ENCODE peak calls at places on chromosome 6, in nine cellular contexts. One of them, this sample, is unnamed.

GRCh38 chr6:11854418-11855165 is 76.0 kb upstream of the ADTRP start:
- DNase-seq in endodermal cell: no peak
- DNase-seq in aorta: no peak
- DNase-seq in fibroblast of lung: peak; percentile 76
- DNase-seq in tibial nerve: no peak
- DNase-seq in choroid plexus epithelial cell: peak; percentile 74
- DNase-seq in effector memory CD4-positive, alpha-beta T cell: no peak
- DNase-seq in cardiac muscle cell: peak; percentile 55
- DNase-seq in A549: peak; percentile 5
- DNase-seq in this sample: no peak

GRCh38 chr6:73030257-73030656 is 195.0 kb downstream of the KHDC1L start:
- DNase-seq in effector memory CD4-positive, alpha-beta T cell: no peak
- DNase-seq in tibial nerve: no peak
- DNase-seq in aorta: no peak
- DNase-seq in endodermal cell: no peak
- DNase-seq in choroid plexus epithelial cell: no peak
- DNase-seq in A549: no peak
- DNase-seq in cardiac muscle cell: no peak
- DNase-seq in fibroblast of lung: peak; percentile 13
- DNase-seq in this sample: no peak

GRCh38 chr6:7615611-7616383 is 25.8 kb downstream of the SNRNP48 start:
- DNase-seq in A549: peak; percentile 18
- DNase-seq in fibroblast of lung: peak; percentile 40
- DNase-seq in effector memory CD4-positive, alpha-beta T cell: no peak
- DNase-seq in choroid plexus epithelial cell: peak; percentile 80
- DNase-seq in tibial nerve: no peak
- DNase-seq in aorta: no peak
- DNase-seq in cardiac muscle cell: peak; percentile 77
- DNase-seq in endodermal cell: peak; percentile 80
- DNase-seq in this sample: no peak

GRCh38 chr6:149087898-149088297 is 229.6 kb upstream of the TAB2 start:
- DNase-seq in cardiac muscle cell: no peak
- DNase-seq in A549: no peak
- DNase-seq in fibroblast of lung: no peak
- DNase-seq in aorta: no peak
- DNase-seq in choroid plexus epithelial cell: no peak
- DNase-seq in endodermal cell: no peak
- DNase-seq in effector memory CD4-positive, alpha-beta T cell: no peak
- DNase-seq in tibial nerve: no peak
- DNase-seq in this sample: no peak

GRCh38 chr6:42532038-42532669 is 31.7 kb upstream of the UBR2 start:
- DNase-seq in effector memory CD4-positive, alpha-beta T cell: no peak
- DNase-seq in endodermal cell: no peak
- DNase-seq in tibial nerve: no peak
- DNase-seq in choroid plexus epithelial cell: peak; percentile 80
- DNase-seq in A549: peak; percentile 54
- DNase-seq in aorta: no peak
- DNase-seq in cardiac muscle cell: peak; percentile 80
- DNase-seq in fibroblast of lung: peak; percentile 68
- DNase-seq in this sample: no peak

GRCh38 chr6:145267076-145267867 is 468.0 kb downstream of the EPM2A start:
- DNase-seq in endodermal cell: no peak
- DNase-seq in fibroblast of lung: no peak
- DNase-seq in A549: no peak
- DNase-seq in effector memory CD4-positive, alpha-beta T cell: no peak
- DNase-seq in cardiac muscle cell: no peak
- DNase-seq in choroid plexus epithelial cell: no peak
- DNase-seq in tibial nerve: no peak
- DNase-seq in aorta: no peak
- DNase-seq in this sample: no peak

GRCh38 chr6:38792356-38792755 is 77.2 kb downstream of the DNAH8 start:
- DNase-seq in endodermal cell: no peak
- DNase-seq in effector memory CD4-positive, alpha-beta T cell: no peak
- DNase-seq in fibroblast of lung: no peak
- DNase-seq in aorta: no peak
- DNase-seq in cardiac muscle cell: no peak
- DNase-seq in A549: no peak
- DNase-seq in tibial nerve: no peak
- DNase-seq in choroid plexus epithelial cell: no peak
- DNase-seq in this sample: no peak

GRCh38 chr6:135540207-135540877 is 42.8 kb upstream of the AHI1 start:
- DNase-seq in effector memory CD4-positive, alpha-beta T cell: no peak
- DNase-seq in fibroblast of lung: peak; percentile 49
- DNase-seq in tibial nerve: no peak
- DNase-seq in cardiac muscle cell: peak; percentile 80
- DNase-seq in choroid plexus epithelial cell: peak; percentile 85
- DNase-seq in A549: no peak
- DNase-seq in endodermal cell: no peak
- DNase-seq in aorta: no peak
- DNase-seq in this sample: no peak

GRCh38 chr6:7165002-7165735 is 57.4 kb downstream of the RREB1 start:
- DNase-seq in A549: no peak
- DNase-seq in aorta: no peak
- DNase-seq in choroid plexus epithelial cell: peak; percentile 87
- DNase-seq in cardiac muscle cell: peak; percentile 89
- DNase-seq in fibroblast of lung: peak; percentile 65
- DNase-seq in endodermal cell: peak; percentile 65
- DNase-seq in effector memory CD4-positive, alpha-beta T cell: no peak
- DNase-seq in tibial nerve: no peak
- DNase-seq in this sample: no peak

GRCh38 chr6:158143700-158144099 is 24.4 kb downstream of the SERAC1 start:
- DNase-seq in aorta: no peak
- DNase-seq in effector memory CD4-positive, alpha-beta T cell: no peak
- DNase-seq in cardiac muscle cell: peak; percentile 41
- DNase-seq in endodermal cell: peak; percentile 71
- DNase-seq in fibroblast of lung: no peak
- DNase-seq in A549: peak; percentile 7
- DNase-seq in choroid plexus epithelial cell: peak; percentile 56
- DNase-seq in tibial nerve: no peak
- DNase-seq in this sample: no peak

GRCh38 chr6:101847690-101848089 is 454.2 kb downstream of the GRIK2 start:
- DNase-seq in cardiac muscle cell: no peak
- DNase-seq in aorta: no peak
- DNase-seq in A549: no peak
- DNase-seq in choroid plexus epithelial cell: no peak
- DNase-seq in fibroblast of lung: no peak
- DNase-seq in tibial nerve: no peak
- DNase-seq in endodermal cell: peak; percentile 58
- DNase-seq in effector memory CD4-positive, alpha-beta T cell: no peak
- DNase-seq in this sample: no peak

GRCh38 chr6:160386869-160387518 is 38.8 kb downstream of the SLC22A3 start:
- DNase-seq in cardiac muscle cell: peak; percentile 35
- DNase-seq in tibial nerve: no peak
- DNase-seq in choroid plexus epithelial cell: peak; percentile 7
- DNase-seq in fibroblast of lung: peak; percentile 9
- DNase-seq in A549: peak; percentile 82
- DNase-seq in effector memory CD4-positive, alpha-beta T cell: no peak
- DNase-seq in endodermal cell: no peak
- DNase-seq in aorta: peak; percentile 67
- DNase-seq in this sample: no peak

GRCh38 chr6:130788954-130789353 is 38.3 kb upstream of the SMLR1 start:
- DNase-seq in endodermal cell: no peak
- DNase-seq in A549: no peak
- DNase-seq in cardiac muscle cell: no peak
- DNase-seq in effector memory CD4-positive, alpha-beta T cell: no peak
- DNase-seq in fibroblast of lung: no peak
- DNase-seq in tibial nerve: no peak
- DNase-seq in choroid plexus epithelial cell: no peak
- DNase-seq in aorta: no peak
- DNase-seq in this sample: no peak

GRCh38 chr6:27295301-27296079 is 16.6 kb downstream of the POM121L2 start:
- DNase-seq in tibial nerve: no peak
- DNase-seq in cardiac muscle cell: peak; percentile 66
- DNase-seq in effector memory CD4-positive, alpha-beta T cell: no peak
- DNase-seq in choroid plexus epithelial cell: peak; percentile 83
- DNase-seq in A549: no peak
- DNase-seq in fibroblast of lung: peak; percentile 76
- DNase-seq in endodermal cell: peak; percentile 82
- DNase-seq in aorta: no peak
- DNase-seq in this sample: no peak
- H3K4me3 ChIP-seq in tibial nerve: no peak overlapping the region
- H3K4me3 ChIP-seq in cardiac muscle cell: peak overlapping the region; percentile 51
- H3K4me3 ChIP-seq in effector memory CD4-positive, alpha-beta T cell: no peak overlapping the region
- H3K4me3 ChIP-seq in choroid plexus epithelial cell: peak overlapping the region; percentile 51
- H3K4me3 ChIP-seq in A549: peak overlapping the region; percentile 58
- H3K4me3 ChIP-seq in fibroblast of lung: peak overlapping the region; percentile 70
- H3K4me3 ChIP-seq in endodermal cell: peak overlapping the region; percentile 91
- H3K4me3 ChIP-seq in aorta: no peak overlapping the region
- H3K4me3 ChIP-seq in this sample: no peak overlapping the region

GRCh38 chr6:87917861-87918260 is 129.8 kb upstream of the SPACA1 start:
- DNase-seq in A549: no peak
- DNase-seq in aorta: no peak
- DNase-seq in tibial nerve: no peak
- DNase-seq in cardiac muscle cell: no peak
- DNase-seq in choroid plexus epithelial cell: no peak
- DNase-seq in fibroblast of lung: no peak
- DNase-seq in effector memory CD4-positive, alpha-beta T cell: no peak
- DNase-seq in endodermal cell: no peak
- DNase-seq in this sample: no peak
- H3K4me3 ChIP-seq in A549: no peak overlapping the region
- H3K4me3 ChIP-seq in aorta: no peak overlapping the region
- H3K4me3 ChIP-seq in tibial nerve: no peak overlapping the region
- H3K4me3 ChIP-seq in cardiac muscle cell: no peak overlapping the region
- H3K4me3 ChIP-seq in choroid plexus epithelial cell: no peak overlapping the region
- H3K4me3 ChIP-seq in fibroblast of lung: no peak overlapping the region
- H3K4me3 ChIP-seq in effector memory CD4-positive, alpha-beta T cell: no peak overlapping the region
- H3K4me3 ChIP-seq in endodermal cell: no peak overlapping the region
- H3K4me3 ChIP-seq in this sample: no peak overlapping the region

GRCh38 chr6:105873256-105873704 is 212.9 kb upstream of the PRDM1 start:
- DNase-seq in endodermal cell: no peak
- DNase-seq in A549: no peak
- DNase-seq in tibial nerve: no peak
- DNase-seq in choroid plexus epithelial cell: peak; percentile 31
- DNase-seq in effector memory CD4-positive, alpha-beta T cell: no peak
- DNase-seq in aorta: no peak
- DNase-seq in cardiac muscle cell: no peak
- DNase-seq in fibroblast of lung: no peak
- DNase-seq in this sample: no peak
- H3K4me3 ChIP-seq in endodermal cell: no peak overlapping the region
- H3K4me3 ChIP-seq in A549: no peak overlapping the region
- H3K4me3 ChIP-seq in tibial nerve: no peak overlapping the region
- H3K4me3 ChIP-seq in choroid plexus epithelial cell: no peak overlapping the region
- H3K4me3 ChIP-seq in effector memory CD4-positive, alpha-beta T cell: no peak overlapping the region
- H3K4me3 ChIP-seq in aorta: no peak overlapping the region
- H3K4me3 ChIP-seq in cardiac muscle cell: no peak overlapping the region
- H3K4me3 ChIP-seq in fibroblast of lung: no peak overlapping the region
- H3K4me3 ChIP-seq in this sample: no peak overlapping the region

DNA sequence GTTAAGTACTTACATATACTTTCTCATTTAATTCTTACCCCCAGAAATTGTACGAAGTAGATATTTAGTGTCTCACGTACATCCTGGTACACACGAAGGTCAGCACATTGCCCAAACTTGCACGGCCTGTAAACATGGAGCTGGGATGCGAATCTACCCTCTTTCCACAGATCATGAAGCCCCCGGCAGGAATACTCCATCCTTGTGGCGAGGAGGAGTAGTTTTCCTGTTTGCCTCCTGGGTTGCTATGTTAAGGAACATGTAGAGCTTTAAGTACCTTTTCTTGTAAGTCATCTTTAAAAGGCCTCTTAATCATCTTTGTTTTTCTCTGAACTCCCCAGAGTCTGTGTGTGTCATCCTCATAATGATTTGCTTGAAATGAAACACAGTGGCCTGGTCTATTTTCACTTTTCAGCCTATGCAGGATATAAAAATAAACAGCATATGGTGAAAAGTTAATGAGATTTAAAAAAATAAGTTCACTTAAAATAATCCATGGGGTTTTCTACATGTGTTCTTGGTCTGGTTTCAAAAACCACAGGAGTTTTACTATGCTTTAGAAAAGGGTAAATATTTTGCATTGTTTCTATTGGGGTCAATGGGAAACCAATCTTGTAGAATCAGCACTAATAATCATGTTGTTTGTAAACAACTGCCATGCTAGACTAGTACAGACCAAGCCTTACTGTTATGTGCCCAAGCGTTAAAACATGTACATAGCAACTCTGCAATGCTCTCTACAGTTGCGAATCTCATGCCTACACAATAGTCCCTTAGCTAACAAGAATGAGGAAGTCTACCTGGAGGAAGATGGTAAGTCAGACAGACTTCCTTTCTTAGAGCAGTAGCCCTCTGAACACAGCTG is 9.3 kb upstream of the ARID1B start:
- DNase-seq in fibroblast of lung: peak; percentile 29
- DNase-seq in cardiac muscle cell: no peak
- DNase-seq in endodermal cell: no peak
- DNase-seq in effector memory CD4-positive, alpha-beta T cell: no peak
- DNase-seq in choroid plexus epithelial cell: peak; percentile 46
- DNase-seq in aorta: no peak
- DNase-seq in tibial nerve: no peak
- DNase-seq in A549: no peak
- DNase-seq in this sample: no peak
- H3K4me3 ChIP-seq in fibroblast of lung: no peak overlapping the region
- H3K4me3 ChIP-seq in cardiac muscle cell: no peak overlapping the region
- H3K4me3 ChIP-seq in endodermal cell: no peak overlapping the region
- H3K4me3 ChIP-seq in effector memory CD4-positive, alpha-beta T cell: no peak overlapping the region
- H3K4me3 ChIP-seq in choroid plexus epithelial cell: no peak overlapping the region
- H3K4me3 ChIP-seq in aorta: no peak overlapping the region
- H3K4me3 ChIP-seq in tibial nerve: no peak overlapping the region
- H3K4me3 ChIP-seq in A549: no peak overlapping the region
- H3K4me3 ChIP-seq in this sample: no peak overlapping the region

DNA sequence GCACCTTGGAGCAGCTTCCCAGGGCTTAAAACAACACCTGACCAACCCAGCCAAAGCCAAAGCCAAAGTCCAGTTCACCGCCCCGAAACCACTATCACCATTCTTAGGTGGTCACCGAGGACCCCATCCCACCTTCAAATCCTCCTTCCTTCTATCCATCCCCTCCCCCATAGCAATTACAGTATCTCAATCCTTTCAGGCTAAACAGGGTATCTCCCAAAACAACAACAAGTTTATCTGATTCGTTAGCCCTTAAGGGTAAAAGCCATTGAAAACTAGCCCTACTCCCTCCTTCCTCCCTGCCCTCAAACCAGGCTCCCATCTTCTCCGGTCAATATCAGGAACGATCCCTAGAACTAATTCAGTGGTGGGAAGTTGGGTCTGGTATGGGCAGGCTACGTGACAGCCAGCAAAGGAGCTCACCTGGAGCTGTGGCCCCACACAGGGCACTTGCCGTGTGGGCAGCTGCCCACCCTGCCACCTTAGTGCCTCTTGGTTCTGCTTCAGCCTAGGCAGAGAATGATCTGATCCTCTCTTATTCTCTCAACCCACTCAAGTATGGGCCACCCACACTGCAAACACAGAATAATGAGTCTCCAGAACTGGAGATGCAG is 2.0 kb downstream of the ARHGAP18 start:
- DNase-seq in A549: no peak
- DNase-seq in aorta: no peak
- DNase-seq in choroid plexus epithelial cell: no peak
- DNase-seq in effector memory CD4-positive, alpha-beta T cell: no peak
- DNase-seq in endodermal cell: no peak
- DNase-seq in tibial nerve: no peak
- DNase-seq in cardiac muscle cell: no peak
- DNase-seq in fibroblast of lung: no peak
- DNase-seq in this sample: no peak
- H3K4me3 ChIP-seq in A549: no peak overlapping the region
- H3K4me3 ChIP-seq in aorta: no peak overlapping the region
- H3K4me3 ChIP-seq in choroid plexus epithelial cell: peak overlapping the region; percentile 72
- H3K4me3 ChIP-seq in effector memory CD4-positive, alpha-beta T cell: no peak overlapping the region
- H3K4me3 ChIP-seq in endodermal cell: peak overlapping the region; percentile 89
- H3K4me3 ChIP-seq in tibial nerve: peak overlapping the region; percentile 59
- H3K4me3 ChIP-seq in cardiac muscle cell: no peak overlapping the region
- H3K4me3 ChIP-seq in fibroblast of lung: peak overlapping the region; percentile 89
- H3K4me3 ChIP-seq in this sample: peak overlapping the region; percentile 69